ENCODE peak calls at places on chromosome 1, in six cellular contexts. X is adrenal gland, V is K562, D is tibial nerve, F is IMR-90, J is sigmoid colon. N is an unnamed sample.

GRCh38 chr1:230256896-230257295 is 169.2 kb downstream of the PGBD5 start:
- DNase-seq in D (no peak), V (no peak), J (no peak), F (no peak), X (no peak), N (no peak)

GRCh38 chr1:19341201-19342076 is 29.3 kb downstream of the SLC66A1 start:
- DNase-seq in D (peak), V (peak), J (peak), F (peak), X (peak), N (peak)

GRCh38 chr1:47533176-47534039 is 95.6 kb downstream of the FOXD2 start:
- DNase-seq in V (peak), X (peak), J (peak), D (peak), F (peak), N (peak)

GRCh38 chr1:214520544-214521165 is 30.7 kb downstream of the PTPN14 start:
- DNase-seq in D (no peak), X (no peak), J (no peak), F (no peak), V (no peak), N (no peak)

GRCh38 chr1:240599299-240599698 is 12.7 kb downstream of the GREM2 start:
- DNase-seq in D (no peak), J (no peak), F (no peak), V (no peak), X (no peak), N (no peak)

GRCh38 chr1:55420021-55420420 is 204.9 kb upstream of the USP24 start:
- DNase-seq in X (no peak), V (no peak), J (no peak), F (no peak), D (no peak), N (no peak)

GRCh38 chr1:156931553-156931952 is 11.1 kb downstream of the LRRC71 start:
- DNase-seq in J (peak), F (peak), D (no peak), X (no peak), V (no peak), N (no peak)

GRCh38 chr1:151534662-151535278 is 5.3 kb upstream of the TUFT1 start:
- DNase-seq in F (peak), V (peak), J (peak), X (peak), D (peak), N (peak)

GRCh38 chr1:59046730-59047157 is 250.2 kb upstream of the FGGY start:
- DNase-seq in F (peak), D (no peak), X (no peak), V (no peak), J (no peak), N (no peak)

GRCh38 chr1:203338335-203339036 is 12.4 kb downstream of the FMOD start:
- DNase-seq in J (peak), X (peak), V (peak), D (no peak), F (peak), N (no peak)

GRCh38 chr1:246923900-246924299 is 7.8 kb downstream of the AHCTF1 start:
- DNase-seq in V (no peak), F (no peak), D (no peak), J (no peak), X (no peak), N (no peak)

GRCh38 chr1:85611856-85612255 is 31.3 kb downstream of the CCN1 start:
- DNase-seq in V (no peak), D (peak), F (peak), J (peak), X (peak), N (peak)

GRCh38 chr1:12591267-12591938 is 26.6 kb downstream of the DHRS3 start:
- DNase-seq in V (no peak), J (peak), F (no peak), X (peak), D (peak), N (peak)

GRCh38 chr1:111989531-111990025 is at the start of gene KCND3:
- DNase-seq in X (peak), F (peak), V (no peak), D (no peak), J (no peak), N (no peak)

GRCh38 chr1:119373465-119373864 is 4.9 kb downstream of the HAO2 start:
- DNase-seq in J (no peak), V (no peak), F (peak), X (no peak), D (no peak), N (no peak)

GRCh38 chr1:29239142-29239541 is 2.8 kb downstream of the PTPRU start:
- DNase-seq in J (no peak), V (no peak), D (no peak), X (no peak), F (no peak), N (peak)

GRCh38 chr1:117671781-117672501 is 66.1 kb downstream of the TENT5C start:
- DNase-seq in J (peak), V (peak), F (no peak), X (peak), D (peak), N (no peak)

GRCh38 chr1:177355575-177355974 is 184.8 kb downstream of the BRINP2 start:
- DNase-seq in D (no peak), J (no peak), V (peak), X (peak), F (peak), N (no peak)

GRCh38 chr1:54404939-54405880 is 984 bp downstream of the SSBP3 start:
- DNase-seq in F (no peak), V (peak), X (peak), J (no peak), D (no peak), N (no peak)

GRCh38 chr1:173112129-173112528 is 61.4 kb upstream of the TNFSF18 start:
- DNase-seq in J (no peak), F (peak), V (no peak), X (no peak), D (no peak), N (no peak)

GRCh38 chr1:156342556-156342955 is 4.2 kb downstream of the TSACC start:
- DNase-seq in V (no peak), F (peak), J (no peak), D (no peak), X (no peak), N (no peak)

GRCh38 chr1:206794294-206794908 is 22.1 kb upstream of the IL10 start:
- DNase-seq in F (no peak), J (no peak), X (no peak), D (no peak), V (no peak), N (no peak)

GRCh38 chr1:206706298-206706791 is 21.6 kb downstream of the MAPKAPK2 start:
- DNase-seq in X (no peak), V (no peak), F (peak), J (peak), D (no peak), N (no peak)

GRCh38 chr1:206672011-206672688 is 12.6 kb upstream of the MAPKAPK2 start:
- DNase-seq in F (no peak), D (no peak), V (peak), J (no peak), X (no peak), N (no peak)

GRCh38 chr1:56255516-56256181 is 323.7 kb downstream of the PLPP3 start:
- DNase-seq in F (peak), J (peak), V (no peak), X (peak), D (peak), N (peak)

GRCh38 chr1:208233978-208234377 is 10.2 kb downstream of the PLXNA2 start:
- DNase-seq in J (no peak), D (no peak), X (no peak), V (no peak), F (no peak), N (no peak)

GRCh38 chr1:234437423-234438171 is 41.4 kb downstream of the TARBP1 start:
- DNase-seq in J (peak), F (no peak), V (no peak), D (no peak), X (no peak), N (peak)

GRCh38 chr1:242184955-242185354 is 186.1 kb upstream of the MAP1LC3C start:
- DNase-seq in D (no peak), J (no peak), V (no peak), F (no peak), X (no peak), N (no peak)

GRCh38 chr1:112060266-112060665 is 70.8 kb upstream of the KCND3 start:
- DNase-seq in D (no peak), V (no peak), J (no peak), F (no peak), X (no peak), N (no peak)

GRCh38 chr1:165253818-165254254 is 102.7 kb downstream of the LMX1A start:
- DNase-seq in F (no peak), J (no peak), D (no peak), X (no peak), V (no peak), N (no peak)

GRCh38 chr1:183821309-183822080 is 16.6 kb downstream of the RGL1 start:
- DNase-seq in F (no peak), J (no peak), X (no peak), D (no peak), V (no peak), N (no peak)

GRCh38 chr1:102628008-102628736 is 480.1 kb downstream of the COL11A1 start:
- DNase-seq in J (no peak), D (no peak), F (no peak), X (no peak), V (no peak), N (no peak)

GRCh38 chr1:248847956-248848561 is 10.0 kb downstream of the ZNF672 start:
- DNase-seq in F (no peak), J (no peak), X (no peak), D (no peak), V (no peak), N (no peak)

GRCh38 chr1:248848596-248848995 is 10.3 kb downstream of the ZNF692 start:
- DNase-seq in X (no peak), V (no peak), D (no peak), J (no peak), F (no peak), N (no peak)

GRCh38 chr1:248849637-248850036 is 9.2 kb downstream of the ZNF692 start:
- DNase-seq in J (no peak), D (no peak), F (no peak), X (no peak), V (no peak), N (no peak)

GRCh38 chr1:248850124-248850523 is 8.8 kb downstream of the ZNF692 start:
- DNase-seq in J (no peak), D (no peak), X (no peak), V (no peak), F (no peak), N (no peak)

DNA sequence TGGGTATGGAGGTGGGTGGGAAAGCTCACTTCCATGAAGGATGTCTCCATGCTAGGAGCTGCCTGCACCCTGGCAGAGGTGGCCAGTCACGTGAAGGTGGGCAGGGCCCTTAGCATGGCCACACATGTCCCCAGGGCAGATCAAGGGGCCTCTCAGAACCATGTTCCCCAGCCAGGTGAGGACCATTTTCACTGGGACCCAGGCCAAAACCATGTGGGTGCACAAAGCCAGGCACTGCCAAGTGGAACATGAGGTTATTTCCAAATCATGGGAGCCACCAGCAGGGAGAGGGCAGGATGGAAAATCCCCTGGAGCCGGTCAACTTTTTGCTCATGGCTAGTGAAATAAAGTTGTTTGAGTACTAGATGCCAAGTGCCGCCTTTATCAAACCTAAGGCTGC is 9.7 kb downstream of the ZNF692 start:
- DNase-seq in V (no peak), D (no peak), F (no peak), J (peak), X (no peak), N (no peak)
- H3K27ac ChIP-seq in V (no peak), D (no peak), F (no peak), J (no peak), X (no peak), N (no peak)

GRCh38 chr1:15834406-15835204 is 12.9 kb upstream of the SPEN start:
- DNase-seq in V (peak), J (peak), F (peak), X (peak), D (peak), N (peak)
- TF ChIP-seq POLR2A in V (peak), J (peak), F (peak), X (peak), D (peak), N (no peak)

GRCh38 chr1:76110662-76111061 is 36.1 kb downstream of the ST6GALNAC3 start:
- DNase-seq in X (no peak), V (no peak), J (no peak), D (no peak), F (peak), N (no peak)

GRCh38 chr1:76113446-76113845 is 38.9 kb downstream of the ST6GALNAC3 start:
- DNase-seq in V (no peak), D (no peak), F (no peak), J (no peak), X (no peak), N (no peak)

GRCh38 chr1:76106719-76107235 is 32.2 kb downstream of the ST6GALNAC3 start:
- DNase-seq in X (no peak), D (no peak), J (no peak), V (no peak), F (no peak), N (no peak)

GRCh38 chr1:76109404-76109803 is 34.9 kb downstream of the ST6GALNAC3 start:
- DNase-seq in V (no peak), X (peak), J (no peak), D (no peak), F (no peak), N (no peak)

GRCh38 chr1:76109901-76110560 is 35.5 kb downstream of the ST6GALNAC3 start:
- DNase-seq in V (no peak), J (no peak), F (no peak), X (no peak), D (no peak), N (no peak)
- H3K27ac ChIP-seq in V (no peak), J (no peak), F (no peak), X (no peak), D (no peak), N (no peak)

DNA sequence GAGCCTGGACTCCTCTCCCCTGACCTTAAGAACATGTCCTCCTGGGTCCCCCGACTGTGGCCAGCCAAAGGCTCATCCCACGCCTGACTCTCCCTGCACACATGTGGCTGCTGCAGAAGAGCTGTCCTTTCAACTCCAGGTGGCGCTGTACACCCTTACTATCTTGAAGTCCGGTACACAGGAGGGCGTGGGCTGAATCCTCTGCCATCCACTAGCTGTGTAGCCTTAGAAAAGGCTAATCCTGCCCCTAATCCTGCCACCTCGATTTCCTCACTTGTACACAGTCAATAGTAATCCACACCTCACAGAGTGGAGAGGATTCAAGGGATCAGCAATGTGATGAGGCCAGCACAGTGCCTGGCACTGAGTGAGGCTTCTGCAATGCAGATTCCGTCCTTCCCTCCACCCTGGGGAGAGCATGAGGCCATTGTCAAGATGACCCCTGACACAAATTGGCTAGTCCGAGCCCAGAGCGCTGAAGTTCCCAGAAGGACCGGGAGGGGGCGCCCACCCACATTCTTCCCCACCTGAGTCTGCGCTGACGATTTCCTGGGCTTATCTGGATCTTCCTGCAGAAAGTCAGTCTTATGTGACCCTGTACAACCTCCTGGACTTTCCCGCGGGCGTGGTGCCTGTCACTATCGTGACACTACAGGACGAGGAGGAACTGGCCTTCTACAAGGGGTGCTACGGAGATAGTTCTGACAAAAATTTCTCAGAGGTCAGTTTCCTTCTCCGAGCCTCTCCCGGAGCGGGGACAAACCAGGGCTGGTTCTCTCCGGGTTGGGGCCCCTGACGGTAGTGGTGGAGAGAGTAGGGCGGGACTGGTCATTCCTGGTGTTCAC is 47.1 kb upstream of the DMBX1 start:
- DNase-seq in F (peak), J (peak), V (peak), X (peak), D (peak), N (peak)
- TF ChIP-seq POLR2A in F (no peak), J (no peak), V (peak), X (no peak), D (no peak), N (no peak)

GRCh38 chr1:185570962-185571361 is 163.2 kb upstream of the HMCN1 start:
- DNase-seq in X (no peak), F (peak), J (no peak), D (no peak), V (no peak), N (no peak)
- H3K27ac ChIP-seq in X (no peak), F (no peak), J (no peak), D (no peak), V (no peak), N (no peak)

GRCh38 chr1:36151133-36151844 is 2.0 kb upstream of the TRAPPC3 start:
- DNase-seq in V (no peak), D (no peak), F (no peak), X (no peak), J (no peak), N (no peak)
- TF ChIP-seq POLR2A in V (no peak), D (no peak), F (no peak), X (no peak), J (no peak), N (no peak)

GRCh38 chr1:185843971-185844370 is 109.8 kb downstream of the HMCN1 start:
- DNase-seq in V (no peak), D (no peak), J (no peak), F (no peak), X (no peak), N (no peak)

GRCh38 chr1:185843297-185843869 is 109.2 kb downstream of the HMCN1 start:
- DNase-seq in X (no peak), D (no peak), V (no peak), J (no peak), F (no peak), N (no peak)

GRCh38 chr1:185850366-185850765 is 116.2 kb downstream of the HMCN1 start:
- DNase-seq in F (peak), X (no peak), J (no peak), D (no peak), V (no peak), N (no peak)

GRCh38 chr1:185840880-185841279 is 106.7 kb downstream of the HMCN1 start:
- DNase-seq in D (no peak), V (no peak), J (no peak), X (no peak), F (no peak), N (no peak)

DNA sequence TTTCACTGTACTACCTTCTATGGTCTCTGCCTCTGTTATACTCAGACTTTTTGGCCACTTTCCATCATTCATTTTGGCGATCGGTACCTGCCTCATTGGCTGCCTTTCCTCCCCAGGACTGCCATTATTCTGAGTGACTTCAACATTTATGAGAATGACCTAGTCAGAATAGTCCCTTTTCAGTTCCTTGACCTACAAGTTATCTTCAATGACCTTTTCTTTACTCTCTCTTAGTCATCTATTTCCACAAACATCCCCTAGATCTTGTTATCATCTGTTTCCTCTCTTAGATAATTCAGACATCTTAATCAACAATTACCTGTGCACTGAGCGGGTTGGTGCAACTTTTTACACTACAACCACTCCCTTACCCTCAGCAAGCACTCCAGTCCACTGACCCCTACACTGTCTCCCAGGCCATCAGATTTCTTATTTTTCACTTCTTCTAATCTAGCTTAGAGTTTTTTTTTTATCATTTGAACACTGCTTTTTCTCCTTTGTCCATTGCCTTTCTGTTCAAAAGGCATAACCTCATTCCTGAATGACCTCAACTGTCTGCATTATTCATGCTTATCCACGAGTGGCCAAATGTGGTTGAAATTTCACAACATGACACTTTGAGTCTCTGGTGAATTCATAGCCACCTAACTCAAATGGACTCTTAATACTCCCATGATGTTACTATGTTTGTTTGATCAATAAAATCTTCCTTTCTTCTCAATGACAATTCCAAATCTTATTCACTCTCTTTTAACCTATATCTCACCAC is 112.7 kb downstream of the HMCN1 start:
- DNase-seq in J (no peak), V (no peak), F (peak), X (no peak), D (no peak), N (no peak)
- H3K27ac ChIP-seq in J (no peak), V (no peak), F (no peak), X (no peak), D (no peak), N (no peak)

GRCh38 chr1:44808063-44808937 is at the start of gene BTBD19:
- DNase-seq in F (peak), X (peak), D (peak), J (peak), V (peak), N (peak)
- TF ChIP-seq POLR2A in F (peak), X (peak), D (peak), J (no peak), V (no peak), N (no peak)